ENCODE peak calls at places on chromosomes 2 and 18, in seven cellular contexts. F is colonic mucosa; K is effector memory CD4-positive, alpha-beta T cell; R is transverse colon; D is heart left ventricle; O is body of pancreas; P is A549. Z is an unnamed sample. For H3K4me1, the result is how much of the 10 kb centered on the place peaks cover.

GRCh38 chr2:130985831-130986649 is 107.2 kb downstream of the FAM168B start:
- DNase-seq in F (no peak), K (no peak), R (no peak), D (no peak), O (no peak), P (no peak), Z (no peak)

GRCh38 chr2:239052720-239053665 is 205.1 kb downstream of the TWIST2 start:
- DNase-seq in F (no peak), K (no peak), R (no peak), D (no peak), O (no peak), P (no peak), Z (no peak)

GRCh38 chr2:172513524-172513900 is 42.4 kb upstream of the PDK1 start:
- DNase-seq in F (no peak), K (no peak), R (no peak), D (no peak), O (no peak), P (no peak), Z (no peak)

GRCh38 chr18:8375899-8376512 is 233.2 kb upstream of the RAB12 start:
- DNase-seq in F (no peak), K (no peak), R (no peak), D (no peak), O (no peak), P (no peak), Z (no peak)

GRCh38 chr2:175256806-175257585 is 75.5 kb upstream of the ATP5MC3 start:
- DNase-seq in F (no peak), K (no peak), R (no peak), D (no peak), O (no peak), P (no peak), Z (no peak)

GRCh38 chr2:148557844-148558436 is 86.6 kb upstream of the EPC2 start:
- DNase-seq in F (no peak), K (no peak), R (no peak), D (no peak), O (no peak), P (no peak), Z (no peak)

GRCh38 chr2:69960821-69961220 is 610 bp downstream of the ASPRV1 start:
- DNase-seq in F (no peak), K (no peak), R (no peak), D (no peak), O (no peak), P (no peak), Z (no peak)

GRCh38 chr18:12253517-12254136 is 534 bp upstream of the CIDEA start:
- DNase-seq in F (no peak), K (no peak), R (no peak), D (no peak), O (peak), P (no peak), Z (no peak)

GRCh38 chr2:234632527-234633391 is 135.9 kb upstream of the ARL4C start:
- DNase-seq in F (no peak), K (no peak), R (no peak), D (no peak), O (no peak), P (no peak), Z (no peak)

GRCh38 chr2:238026953-238027505 is 33.8 kb upstream of the SCLY start:
- DNase-seq in F (no peak), K (no peak), R (no peak), D (no peak), O (no peak), P (no peak), Z (no peak)

GRCh38 chr2:159609933-159610523 is 6.3 kb downstream of the BAZ2B start:
- DNase-seq in F (no peak), K (no peak), R (no peak), D (no peak), O (no peak), P (no peak), Z (no peak)

GRCh38 chr2:231015462-231015861 is 19.5 kb downstream of the SPATA3 start:
- DNase-seq in F (no peak), K (no peak), R (no peak), D (no peak), O (no peak), P (no peak), Z (no peak)

GRCh38 chr2:202161106-202161836 is 77.1 kb downstream of the SUMO1 start:
- DNase-seq in F (no peak), K (no peak), R (no peak), D (peak), O (no peak), P (no peak), Z (no peak)

GRCh38 chr2:191666733-191667132 is 11.2 kb upstream of the NABP1 start:
- DNase-seq in F (no peak), K (no peak), R (no peak), D (no peak), O (no peak), P (no peak), Z (no peak)

GRCh38 chr2:165563468-165564225 is 94.1 kb downstream of the CSRNP3 start:
- DNase-seq in F (no peak), K (no peak), R (no peak), D (no peak), O (no peak), P (no peak), Z (no peak)

GRCh38 chr2:32357545-32358482 is 991 bp downstream of the BIRC6 start:
- DNase-seq in F (peak), K (peak), R (peak), D (peak), O (peak), P (no peak), Z (no peak)

GRCh38 chr2:152715854-152716428 is 1.3 kb downstream of the PRPF40A start:
- DNase-seq in F (no peak), K (no peak), R (no peak), D (no peak), O (no peak), P (peak), Z (no peak)

GRCh38 chr2:196131384-196131861 is 40.0 kb downstream of the STK17B start:
- DNase-seq in F (peak), K (peak), R (peak), D (peak), O (no peak), P (no peak), Z (no peak)

GRCh38 chr2:79862756-79863155 is 349.9 kb downstream of the CTNNA2 start:
- DNase-seq in F (no peak), K (no peak), R (no peak), D (no peak), O (no peak), P (no peak), Z (no peak)

GRCh38 chr2:112623913-112624777 is 21.6 kb upstream of the SLC20A1 start:
- DNase-seq in F (peak), K (peak), R (peak), D (no peak), O (no peak), P (no peak), Z (no peak)

GRCh38 chr2:131493199-131494018 is 1.2 kb upstream of the MZT2A start:
- DNase-seq in F (peak), K (no peak), R (no peak), D (no peak), O (no peak), P (no peak), Z (no peak)

GRCh38 chr2:44358498-44358897 is 2.8 kb downstream of the PREPL start:
- DNase-seq in F (peak), K (peak), R (peak), D (peak), O (peak), P (no peak), Z (peak)

GRCh38 chr2:233464531-233465240 is 101.9 kb downstream of the USP40 start:
- DNase-seq in F (no peak), K (no peak), R (no peak), D (no peak), O (peak), P (no peak), Z (peak)

GRCh38 chr2:145652992-145653545 is 1133.2 kb upstream of the ZEB2 start:
- DNase-seq in F (no peak), K (no peak), R (no peak), D (no peak), O (no peak), P (no peak), Z (no peak)

GRCh38 chr2:104936504-104936903 is 82.6 kb downstream of the POU3F3 start:
- DNase-seq in F (no peak), K (no peak), R (no peak), D (no peak), O (no peak), P (no peak), Z (no peak)

GRCh38 chr18:61854578-61854977 is 38.2 kb downstream of the RNF152 start:
- DNase-seq in F (no peak), K (no peak), R (no peak), D (no peak), O (no peak), P (no peak), Z (no peak)

GRCh38 chr2:103138123-103138886 is 376.5 kb downstream of the TMEM182 start:
- DNase-seq in F (no peak), K (no peak), R (no peak), D (no peak), O (no peak), P (no peak), Z (no peak)

GRCh38 chr18:27165412-27165811 is 19.7 kb downstream of the CHST9 start:
- DNase-seq in F (no peak), K (no peak), R (no peak), D (no peak), O (no peak), P (no peak), Z (no peak)

GRCh38 chr2:183093857-183094657 is 15.5 kb downstream of the DUSP19 start:
- DNase-seq in F (no peak), K (no peak), R (no peak), D (no peak), O (no peak), P (no peak), Z (no peak)

GRCh38 chr2:85353876-85354285 is 447 bp downstream of the RETSAT start:
- DNase-seq in F (peak), K (no peak), R (peak), D (peak), O (peak), P (peak), Z (no peak)

GRCh38 chr18:38619129-38619528 is 1053.5 kb upstream of the CELF4 start:
- DNase-seq in F (no peak), K (no peak), R (no peak), D (no peak), O (no peak), P (no peak), Z (no peak)

GRCh38 chr2:27489118-27489497 is 435 bp downstream of the IFT172 start:
- DNase-seq in F (peak), K (no peak), R (no peak), D (no peak), O (peak), P (no peak), Z (no peak)

GRCh38 chr18:56987236-56987635 is 159.7 kb upstream of the BOD1L2 start:
- DNase-seq in F (no peak), K (no peak), R (no peak), D (no peak), O (no peak), P (no peak), Z (no peak)

GRCh38 chr2:135825131-135825854 is 11.7 kb downstream of the LCT start:
- DNase-seq in F (no peak), K (no peak), R (peak), D (no peak), O (no peak), P (no peak), Z (no peak)
- H3K4me3 ChIP-seq in F (no peak), K (no peak), R (no peak), D (no peak), O (no peak), P (no peak), Z (no peak)

DNA sequence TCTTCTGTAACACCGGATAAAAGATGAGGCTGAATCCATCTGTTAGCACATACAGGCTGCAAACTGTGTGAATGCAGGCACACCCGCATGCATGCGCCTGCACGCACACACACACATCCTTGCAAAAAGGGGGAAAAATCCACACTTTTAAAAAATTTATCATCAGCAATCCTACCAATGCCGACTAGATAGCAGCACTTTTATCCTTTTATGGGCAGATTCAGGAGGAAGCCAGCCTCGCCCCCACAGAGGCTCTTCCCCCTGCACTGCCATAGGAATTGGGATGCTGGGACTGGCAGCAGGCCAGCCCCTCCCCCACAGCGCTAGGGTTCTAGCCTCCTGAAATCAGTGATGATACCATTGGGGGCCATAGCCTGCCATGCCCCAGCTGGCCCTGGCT is 25.6 kb downstream of the CYRIA start:
- DNase-seq in F (no peak), K (no peak), R (no peak), D (no peak), O (no peak), P (no peak), Z (no peak)
- H3K4me1 ChIP-seq in F (under half), K (under half), R (under half), D (under half), O (under half), P (under half), Z (under half)

GRCh38 chr2:68885074-68885810 is 14.0 kb upstream of the BMP10 start:
- DNase-seq in F (no peak), K (no peak), R (no peak), D (no peak), O (no peak), P (no peak), Z (no peak)

GRCh38 chr2:68888038-68888704 is 17.0 kb upstream of the BMP10 start:
- DNase-seq in F (no peak), K (no peak), R (no peak), D (no peak), O (no peak), P (no peak), Z (no peak)

GRCh38 chr2:68885811-68886075 is 14.5 kb upstream of the BMP10 start:
- DNase-seq in F (no peak), K (no peak), R (no peak), D (no peak), O (no peak), P (no peak), Z (no peak)

GRCh38 chr2:68889500-68889899 is 18.3 kb upstream of the BMP10 start:
- DNase-seq in F (no peak), K (no peak), R (no peak), D (no peak), O (no peak), P (no peak), Z (no peak)

GRCh38 chr2:68889021-68889420 is 17.8 kb upstream of the BMP10 start:
- DNase-seq in F (no peak), K (no peak), R (no peak), D (no peak), O (no peak), P (no peak), Z (no peak)
- H3K4me3 ChIP-seq in F (no peak), K (no peak), R (no peak), D (no peak), O (no peak), P (no peak), Z (no peak)

GRCh38 chr2:12055219-12055618 is 308.8 kb downstream of the LPIN1 start:
- DNase-seq in F (no peak), K (no peak), R (no peak), D (no peak), O (no peak), P (no peak), Z (no peak)

GRCh38 chr2:12050381-12050780 is 303.9 kb downstream of the LPIN1 start:
- DNase-seq in F (no peak), K (no peak), R (no peak), D (peak), O (no peak), P (peak), Z (peak)

GRCh38 chr2:12051831-12052230 is 305.4 kb downstream of the LPIN1 start:
- DNase-seq in F (no peak), K (no peak), R (no peak), D (no peak), O (no peak), P (no peak), Z (no peak)

GRCh38 chr2:12048551-12048950 is 302.1 kb downstream of the LPIN1 start:
- DNase-seq in F (no peak), K (no peak), R (no peak), D (no peak), O (no peak), P (no peak), Z (no peak)

DNA sequence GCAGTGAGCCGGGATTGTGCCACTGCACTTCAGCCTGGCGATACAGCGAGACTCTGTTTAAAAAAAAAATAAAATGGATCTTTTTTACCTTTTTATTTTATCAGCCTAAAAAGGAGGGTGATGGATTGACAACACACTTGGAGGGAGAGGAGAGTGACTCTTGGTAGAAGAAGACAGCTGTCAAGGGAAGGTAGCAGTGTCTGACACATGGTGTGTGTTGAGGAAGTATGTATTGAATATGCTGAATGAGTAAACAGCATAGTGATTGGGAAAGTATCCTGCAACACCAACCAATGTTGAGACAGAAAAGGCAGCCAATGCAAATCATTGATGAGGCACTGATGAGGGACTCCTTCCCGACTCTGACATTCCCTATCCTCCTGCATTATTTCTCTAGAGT is 306.3 kb downstream of the LPIN1 start:
- DNase-seq in F (no peak), K (no peak), R (no peak), D (no peak), O (no peak), P (no peak), Z (no peak)
- H3K4me1 ChIP-seq in F (under half), K (under half), R (under half), D (under half), O (under half), P (under half), Z (under half)

DNA sequence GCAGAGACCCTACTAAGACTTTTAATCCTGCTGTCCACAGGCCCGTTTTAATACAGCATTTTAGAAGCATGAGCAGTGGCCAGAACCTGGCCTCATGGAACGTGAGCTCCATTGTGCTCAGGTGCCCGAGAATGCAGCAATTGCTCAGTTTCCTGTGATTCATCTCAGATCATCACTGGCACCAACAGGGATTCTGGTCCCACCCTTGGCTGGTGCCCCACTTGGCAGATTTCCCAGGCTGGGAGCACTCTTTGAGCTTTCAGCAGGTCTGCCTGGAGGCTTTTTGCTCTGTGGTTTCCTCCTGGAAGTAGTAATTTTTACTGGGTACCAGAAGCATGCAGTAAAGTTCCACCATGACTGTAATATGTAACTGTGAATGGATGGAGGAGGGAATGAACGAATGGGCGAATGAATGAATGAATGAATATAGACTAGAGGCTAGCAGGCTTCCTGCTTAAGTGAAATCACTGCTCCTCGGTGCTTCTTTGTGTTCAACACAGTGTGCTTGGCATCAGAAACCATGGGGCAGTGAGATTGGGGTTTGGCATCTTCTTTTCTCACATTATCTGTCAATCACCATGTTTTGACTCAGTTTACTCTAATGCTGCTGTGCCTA is 312.9 kb downstream of the PRKCE start:
- DNase-seq in F (peak), K (no peak), R (peak), D (peak), O (peak), P (peak), Z (peak)
- H3K4me3 ChIP-seq in F (no peak), K (no peak), R (no peak), D (no peak), O (no peak), P (no peak), Z (no peak)

DNA sequence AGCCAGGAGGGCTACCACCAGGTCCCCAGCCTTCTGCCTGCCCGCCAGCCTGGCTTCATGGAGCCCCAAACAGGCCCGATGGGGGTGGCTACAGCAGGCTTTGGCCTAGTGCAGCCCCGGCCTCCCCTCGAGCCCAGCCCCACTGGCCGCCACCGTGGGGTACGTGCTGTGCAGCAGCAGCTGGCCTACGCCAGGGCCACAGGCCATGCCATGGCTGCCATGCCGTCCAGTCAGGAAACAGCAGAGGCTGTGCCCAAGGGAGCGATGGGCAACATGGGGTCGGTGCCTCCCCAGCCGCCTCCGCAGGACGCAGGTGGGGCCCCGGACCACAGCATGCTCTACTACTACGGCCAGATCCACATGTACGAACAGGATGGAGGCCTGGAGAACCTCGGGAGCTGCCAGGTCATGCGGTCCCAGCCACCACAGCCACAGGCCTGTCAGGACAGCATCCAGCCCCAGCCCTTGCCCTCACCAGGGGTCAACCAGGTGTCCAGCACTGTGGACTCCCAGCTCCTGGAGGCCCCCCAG is 254.3 kb downstream of the GLI2 start:
- DNase-seq in F (no peak), K (no peak), R (no peak), D (no peak), O (no peak), P (no peak), Z (no peak)
- H3K4me1 ChIP-seq in F (under half), K (under half), R (under half), D (under half), O (under half), P (under half), Z (under half)

DNA sequence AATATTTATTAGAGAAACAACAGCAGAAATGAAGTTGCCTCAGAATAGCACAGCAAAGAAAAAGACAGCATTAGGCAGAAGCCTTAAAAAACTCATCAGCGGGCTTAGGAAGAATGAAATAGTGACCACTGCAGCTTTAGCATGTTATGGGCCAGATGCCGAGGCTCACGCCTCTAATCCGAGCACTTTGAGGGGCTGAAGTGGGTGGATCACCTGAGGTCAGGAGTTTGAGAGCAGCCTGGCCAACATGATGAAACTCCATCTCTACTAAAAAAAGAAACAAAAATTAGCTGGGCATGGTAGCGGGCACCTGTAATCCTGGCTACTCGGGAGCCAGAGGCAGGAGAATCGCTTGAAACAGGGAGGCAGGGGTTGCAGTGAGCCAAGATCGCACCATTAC is 32.4 kb downstream of the AP1S3 start:
- DNase-seq in F (no peak), K (no peak), R (no peak), D (no peak), O (no peak), P (no peak), Z (no peak)
- H3K4me3 ChIP-seq in F (no peak), K (no peak), R (no peak), D (no peak), O (no peak), P (no peak), Z (no peak)

GRCh38 chr2:47778698-47779415 is 4.1 kb upstream of the MSH6 start:
- DNase-seq in F (no peak), K (no peak), R (no peak), D (no peak), O (no peak), P (no peak), Z (no peak)

GRCh38 chr2:47777268-47777972 is 5.5 kb upstream of the MSH6 start:
- DNase-seq in F (no peak), K (no peak), R (no peak), D (no peak), O (peak), P (no peak), Z (no peak)

GRCh38 chr2:47772343-47772742 is 10.6 kb upstream of the MSH6 start:
- DNase-seq in F (no peak), K (no peak), R (no peak), D (no peak), O (no peak), P (no peak), Z (no peak)

GRCh38 chr2:47779416-47779790 is 3.5 kb upstream of the MSH6 start:
- DNase-seq in F (no peak), K (no peak), R (no peak), D (no peak), O (no peak), P (no peak), Z (no peak)

GRCh38 chr2:47776621-47777020 is 6.3 kb upstream of the MSH6 start:
- DNase-seq in F (no peak), K (no peak), R (no peak), D (no peak), O (no peak), P (no peak), Z (no peak)
- H3K4me1 ChIP-seq in F (under half), K (under half), R (under half), D (under half), O (under half), P (under half), Z (under half)